ENCODE peak calls at places on chromosomes 7 and 10, in four cellular contexts. Q, T, U and L are unnamed samples.
A peak's percentile ranks its signal among the peaks of the same experiment; 100 is the strongest.

GRCh38 chr10:73915206-73915851 is 4.4 kb downstream of the PLAU start:
- DNase-seq in Q (no peak), T (no peak), U (no peak), L (no peak)

GRCh38 chr7:15041226-15041625 is 138.7 kb upstream of the DGKB start:
- DNase-seq in Q (no peak), T (no peak), U (peak; percentile 22), L (no peak)

GRCh38 chr10:13348216-13349017 is at the start of gene SEPHS1:
- DNase-seq in Q (peak; percentile 66), T (peak; percentile 90), U (peak; percentile 63), L (peak; percentile 89)

GRCh38 chr7:51352174-51353145 is 35.9 kb upstream of the COBL start:
- DNase-seq in Q (no peak), T (no peak), U (no peak), L (no peak)

GRCh38 chr7:10239643-10240345 is 733.9 kb upstream of the PHF14 start:
- DNase-seq in Q (no peak), T (no peak), U (no peak), L (no peak)

GRCh38 chr7:26178272-26178960 is 22.1 kb downstream of the HNRNPA2B1 start:
- DNase-seq in Q (no peak), T (no peak), U (no peak), L (no peak)

GRCh38 chr7:54841772-54842707 is 83.0 kb upstream of the SEC61G start:
- DNase-seq in Q (no peak), T (no peak), U (peak; percentile 40), L (no peak)

GRCh38 chr7:102843850-102844249 is 69.0 kb upstream of the LRRC17 start:
- DNase-seq in Q (no peak), T (no peak), U (no peak), L (no peak)

GRCh38 chr7:95544174-95544573 is 52.1 kb downstream of the PDK4 start:
- DNase-seq in Q (no peak), T (no peak), U (no peak), L (no peak)

GRCh38 chr10:46236941-46237681 is 49.7 kb upstream of the ANTXRL start:
- DNase-seq in Q (no peak), T (no peak), U (no peak), L (no peak)

GRCh38 chr7:126462405-126462804 is 790.3 kb downstream of the GRM8 start:
- DNase-seq in Q (no peak), T (no peak), U (no peak), L (no peak)

GRCh38 chr7:150962743-150963399 is 15.2 kb downstream of the KCNH2 start:
- DNase-seq in Q (peak; percentile 36), T (peak; percentile 83), U (no peak), L (peak; percentile 32)

GRCh38 chr10:67473850-67474633 is 222.0 kb downstream of the CTNNA3 start:
- DNase-seq in Q (no peak), T (no peak), U (no peak), L (no peak)

GRCh38 chr10:5800782-5801181 is 12.5 kb downstream of the GDI2 start:
- DNase-seq in Q (no peak), T (no peak), U (no peak), L (no peak)

GRCh38 chr10:22874189-22874854 is 53.5 kb upstream of the ARMC3 start:
- DNase-seq in Q (no peak), T (no peak), U (no peak), L (no peak)

GRCh38 chr7:15703732-15704131 is 17.2 kb upstream of the MEOX2 start:
- DNase-seq in Q (no peak), T (no peak), U (no peak), L (no peak)

GRCh38 chr7:138979988-138980574 is 1.1 kb downstream of the KIAA1549 start:
- DNase-seq in Q (no peak), T (no peak), U (no peak), L (no peak)

GRCh38 chr7:151954866-151955820 is 1.1 kb upstream of the GALNTL5 start:
- DNase-seq in Q (no peak), T (no peak), U (no peak), L (no peak)

GRCh38 chr10:50409965-50410811 is 158.9 kb upstream of the ASAH2 start:
- DNase-seq in Q (no peak), T (no peak), U (peak; percentile 2), L (no peak)

GRCh38 chr7:138900040-138900828 is 81.0 kb downstream of the KIAA1549 start:
- DNase-seq in Q (no peak), T (no peak), U (no peak), L (no peak)

GRCh38 chr7:1059200-1060091 is 15.1 kb downstream of the GPR146 start:
- DNase-seq in Q (no peak), T (no peak), U (peak; percentile 28), L (peak; percentile 87)

GRCh38 chr10:118045842-118046490 is 775 bp downstream of the RAB11FIP2 start:
- DNase-seq in Q (no peak), T (peak; percentile 37), U (peak; percentile 66), L (no peak)

GRCh38 chr7:151115121-151115835 is 29.0 kb downstream of the AGAP3 start:
- DNase-seq in Q (no peak), T (no peak), U (no peak), L (no peak)

GRCh38 chr10:87524296-87524695 is 19.6 kb downstream of the MINPP1 start:
- DNase-seq in Q (no peak), T (no peak), U (no peak), L (no peak)

GRCh38 chr7:76155938-76156337 is 45.8 kb upstream of the SRRM3 start:
- DNase-seq in Q (no peak), T (no peak), U (no peak), L (no peak)

GRCh38 chr10:110363572-110364411 is 59.1 kb upstream of the SMNDC1 start:
- DNase-seq in Q (no peak), T (no peak), U (no peak), L (no peak)

GRCh38 chr7:33636359-33636758 is 269.0 kb upstream of the BMPER start:
- DNase-seq in Q (no peak), T (no peak), U (no peak), L (no peak)

GRCh38 chr10:94286898-94287297 is 75.8 kb downstream of the NOC3L start:
- DNase-seq in Q (no peak), T (no peak), U (peak; percentile 10), L (no peak)

GRCh38 chr10:50347394-50347802 is 96.1 kb upstream of the ASAH2 start:
- DNase-seq in Q (no peak), T (no peak), U (no peak), L (no peak)